ENCODE peak calls at places on chromosomes 16 and 17, in six cellular contexts. One of them, this sample, is unnamed.

GRCh38 chr17:81553616-81554181 is 1.5 kb upstream of the FAAP100 start:
- DNase-seq in heart left ventricle: no peak
- DNase-seq in tibial nerve: no peak
- DNase-seq in A549: peak; percentile 71
- DNase-seq in lower leg skin: peak; percentile 28
- DNase-seq in endothelial cell of umbilical vein: peak; percentile 89
- DNase-seq in this sample: no peak

GRCh38 chr17:30475206-30475605 is 2.0 kb upstream of the GOSR1 start:
- DNase-seq in heart left ventricle: no peak
- DNase-seq in lower leg skin: no peak
- DNase-seq in tibial nerve: no peak
- DNase-seq in A549: no peak
- DNase-seq in endothelial cell of umbilical vein: no peak
- DNase-seq in this sample: no peak

GRCh38 chr17:40558651-40559015 is 6.6 kb downstream of the CCR7 start:
- DNase-seq in heart left ventricle: no peak
- DNase-seq in A549: no peak
- DNase-seq in tibial nerve: no peak
- DNase-seq in endothelial cell of umbilical vein: no peak
- DNase-seq in lower leg skin: no peak
- DNase-seq in this sample: no peak

GRCh38 chr16:87571868-87572244 is 30.5 kb upstream of the JPH3 start:
- DNase-seq in tibial nerve: no peak
- DNase-seq in heart left ventricle: no peak
- DNase-seq in A549: no peak
- DNase-seq in lower leg skin: no peak
- DNase-seq in endothelial cell of umbilical vein: no peak
- DNase-seq in this sample: peak; percentile 20

GRCh38 chr17:45319239-45319703 is 2.5 kb upstream of the MAP3K14 start:
- DNase-seq in heart left ventricle: no peak
- DNase-seq in endothelial cell of umbilical vein: no peak
- DNase-seq in A549: peak; percentile 92
- DNase-seq in lower leg skin: no peak
- DNase-seq in tibial nerve: no peak
- DNase-seq in this sample: no peak

GRCh38 chr17:82703935-82704865 is 5.7 kb upstream of the RAB40B start:
- DNase-seq in tibial nerve: no peak
- DNase-seq in heart left ventricle: no peak
- DNase-seq in A549: no peak
- DNase-seq in endothelial cell of umbilical vein: no peak
- DNase-seq in lower leg skin: no peak
- DNase-seq in this sample: no peak

GRCh38 chr17:35744830-35745229 is 8.2 kb downstream of the GAS2L2 start:
- DNase-seq in heart left ventricle: no peak
- DNase-seq in A549: no peak
- DNase-seq in endothelial cell of umbilical vein: no peak
- DNase-seq in lower leg skin: no peak
- DNase-seq in tibial nerve: no peak
- DNase-seq in this sample: no peak

GRCh38 chr16:50591800-50592771 is 43.9 kb downstream of the NKD1 start:
- DNase-seq in A549: no peak
- DNase-seq in heart left ventricle: peak; percentile 90
- DNase-seq in endothelial cell of umbilical vein: no peak
- DNase-seq in lower leg skin: no peak
- DNase-seq in tibial nerve: no peak
- DNase-seq in this sample: peak; percentile 95

GRCh38 chr16:46765050-46765449 is 16.9 kb upstream of the MYLK3 start:
- DNase-seq in heart left ventricle: no peak
- DNase-seq in lower leg skin: no peak
- DNase-seq in tibial nerve: no peak
- DNase-seq in A549: no peak
- DNase-seq in endothelial cell of umbilical vein: no peak
- DNase-seq in this sample: no peak

GRCh38 chr17:39069114-39069756 is 82.2 kb downstream of the PLXDC1 start:
- DNase-seq in tibial nerve: no peak
- DNase-seq in heart left ventricle: no peak
- DNase-seq in A549: peak; percentile 58
- DNase-seq in endothelial cell of umbilical vein: peak; percentile 19
- DNase-seq in lower leg skin: no peak
- DNase-seq in this sample: peak; percentile 55

GRCh38 chr16:86740817-86741799 is 162.8 kb downstream of the FOXL1 start:
- DNase-seq in A549: peak; percentile 62
- DNase-seq in lower leg skin: no peak
- DNase-seq in endothelial cell of umbilical vein: peak; percentile 92
- DNase-seq in heart left ventricle: peak; percentile 80
- DNase-seq in tibial nerve: no peak
- DNase-seq in this sample: peak; percentile 22

GRCh38 chr16:82741073-82741615 is 114.4 kb downstream of the CDH13 start:
- DNase-seq in A549: no peak
- DNase-seq in heart left ventricle: no peak
- DNase-seq in lower leg skin: no peak
- DNase-seq in tibial nerve: no peak
- DNase-seq in endothelial cell of umbilical vein: no peak
- DNase-seq in this sample: no peak

GRCh38 chr16:17369441-17369951 is 101.3 kb downstream of the XYLT1 start:
- DNase-seq in A549: no peak
- DNase-seq in heart left ventricle: peak; percentile 77
- DNase-seq in endothelial cell of umbilical vein: peak; percentile 3
- DNase-seq in lower leg skin: peak; percentile 56
- DNase-seq in tibial nerve: no peak
- DNase-seq in this sample: peak; percentile 26

GRCh38 chr16:86585821-86586611 is 7.7 kb downstream of the FOXL1 start:
- DNase-seq in tibial nerve: no peak
- DNase-seq in heart left ventricle: no peak
- DNase-seq in endothelial cell of umbilical vein: no peak
- DNase-seq in lower leg skin: no peak
- DNase-seq in A549: no peak
- DNase-seq in this sample: no peak

GRCh38 chr17:17728550-17729251 is 47.4 kb downstream of the RAI1 start:
- DNase-seq in tibial nerve: no peak
- DNase-seq in lower leg skin: no peak
- DNase-seq in A549: peak; percentile 62
- DNase-seq in heart left ventricle: no peak
- DNase-seq in endothelial cell of umbilical vein: no peak
- DNase-seq in this sample: no peak

GRCh38 chr17:73942668-73943415 is 260.6 kb upstream of the RPL38 start:
- DNase-seq in A549: no peak
- DNase-seq in heart left ventricle: no peak
- DNase-seq in lower leg skin: no peak
- DNase-seq in endothelial cell of umbilical vein: no peak
- DNase-seq in tibial nerve: no peak
- DNase-seq in this sample: no peak

DNA sequence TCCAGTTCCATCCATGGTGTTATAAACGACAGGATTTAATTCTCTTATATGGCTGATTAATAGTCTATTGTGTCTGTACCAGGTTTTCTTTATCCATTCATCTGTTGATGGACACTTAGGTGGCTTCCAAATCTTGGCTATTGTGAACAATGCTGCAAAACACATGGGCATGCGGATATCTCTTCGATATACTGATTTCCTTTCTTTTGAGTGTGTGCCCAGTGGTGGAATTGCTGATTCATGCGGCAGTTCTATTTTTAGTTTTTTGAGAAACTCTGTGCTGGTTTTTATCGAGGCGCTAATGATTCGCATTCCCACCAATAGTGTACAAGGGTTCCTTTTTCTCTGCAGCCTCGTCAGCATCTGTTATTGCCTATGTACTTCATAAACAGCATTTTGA is 599.4 kb downstream of the TMEM114 start:
- DNase-seq in heart left ventricle: no peak
- DNase-seq in tibial nerve: no peak
- DNase-seq in endothelial cell of umbilical vein: no peak
- DNase-seq in A549: no peak
- DNase-seq in lower leg skin: no peak
- DNase-seq in this sample: no peak
- TF ChIP-seq POLR2A in heart left ventricle: no peak
- TF ChIP-seq POLR2A in tibial nerve: no peak
- TF ChIP-seq POLR2A in endothelial cell of umbilical vein: no peak
- TF ChIP-seq POLR2A in A549: no peak
- TF ChIP-seq POLR2A in lower leg skin: no peak
- TF ChIP-seq POLR2A in this sample: no peak

GRCh38 chr16:29811170-29811895 is 660 bp upstream of the PRRT2 start:
- DNase-seq in lower leg skin: peak; percentile 94
- DNase-seq in tibial nerve: peak; percentile 94
- DNase-seq in endothelial cell of umbilical vein: peak; percentile 94
- DNase-seq in heart left ventricle: peak; percentile 99
- DNase-seq in A549: peak; percentile 97
- DNase-seq in this sample: peak; percentile 98
- TF ChIP-seq POLR2A in lower leg skin: no peak
- TF ChIP-seq POLR2A in tibial nerve: peak; percentile 75
- TF ChIP-seq POLR2A in endothelial cell of umbilical vein: peak; percentile 32
- TF ChIP-seq POLR2A in heart left ventricle: no peak
- TF ChIP-seq POLR2A in A549: peak; percentile 38
- TF ChIP-seq POLR2A in this sample: peak; percentile 68

GRCh38 chr16:84729716-84730320 is 30.0 kb downstream of the USP10 start:
- DNase-seq in A549: peak; percentile 35
- DNase-seq in lower leg skin: no peak
- DNase-seq in tibial nerve: no peak
- DNase-seq in endothelial cell of umbilical vein: peak; percentile 59
- DNase-seq in heart left ventricle: no peak
- DNase-seq in this sample: no peak

GRCh38 chr16:84730406-84731106 is 30.8 kb downstream of the USP10 start:
- DNase-seq in lower leg skin: peak; percentile 74
- DNase-seq in heart left ventricle: peak; percentile 71
- DNase-seq in tibial nerve: no peak
- DNase-seq in endothelial cell of umbilical vein: peak; percentile 93
- DNase-seq in A549: peak; percentile 87
- DNase-seq in this sample: peak; percentile 63

GRCh38 chr16:84726079-84726669 is 26.4 kb downstream of the USP10 start:
- DNase-seq in heart left ventricle: peak; percentile 93
- DNase-seq in endothelial cell of umbilical vein: peak; percentile 82
- DNase-seq in A549: peak; percentile 85
- DNase-seq in tibial nerve: peak; percentile 90
- DNase-seq in lower leg skin: peak; percentile 89
- DNase-seq in this sample: peak; percentile 89

GRCh38 chr16:84726670-84727467 is 27.1 kb downstream of the USP10 start:
- DNase-seq in tibial nerve: no peak
- DNase-seq in endothelial cell of umbilical vein: no peak
- DNase-seq in A549: no peak
- DNase-seq in heart left ventricle: peak; percentile 43
- DNase-seq in lower leg skin: no peak
- DNase-seq in this sample: no peak

GRCh38 chr16:84728853-84729424 is 29.1 kb downstream of the USP10 start:
- DNase-seq in tibial nerve: no peak
- DNase-seq in A549: no peak
- DNase-seq in lower leg skin: no peak
- DNase-seq in endothelial cell of umbilical vein: no peak
- DNase-seq in heart left ventricle: no peak
- DNase-seq in this sample: no peak
- TF ChIP-seq POLR2A in tibial nerve: no peak
- TF ChIP-seq POLR2A in A549: no peak
- TF ChIP-seq POLR2A in lower leg skin: no peak
- TF ChIP-seq POLR2A in endothelial cell of umbilical vein: no peak
- TF ChIP-seq POLR2A in heart left ventricle: no peak
- TF ChIP-seq POLR2A in this sample: no peak

DNA sequence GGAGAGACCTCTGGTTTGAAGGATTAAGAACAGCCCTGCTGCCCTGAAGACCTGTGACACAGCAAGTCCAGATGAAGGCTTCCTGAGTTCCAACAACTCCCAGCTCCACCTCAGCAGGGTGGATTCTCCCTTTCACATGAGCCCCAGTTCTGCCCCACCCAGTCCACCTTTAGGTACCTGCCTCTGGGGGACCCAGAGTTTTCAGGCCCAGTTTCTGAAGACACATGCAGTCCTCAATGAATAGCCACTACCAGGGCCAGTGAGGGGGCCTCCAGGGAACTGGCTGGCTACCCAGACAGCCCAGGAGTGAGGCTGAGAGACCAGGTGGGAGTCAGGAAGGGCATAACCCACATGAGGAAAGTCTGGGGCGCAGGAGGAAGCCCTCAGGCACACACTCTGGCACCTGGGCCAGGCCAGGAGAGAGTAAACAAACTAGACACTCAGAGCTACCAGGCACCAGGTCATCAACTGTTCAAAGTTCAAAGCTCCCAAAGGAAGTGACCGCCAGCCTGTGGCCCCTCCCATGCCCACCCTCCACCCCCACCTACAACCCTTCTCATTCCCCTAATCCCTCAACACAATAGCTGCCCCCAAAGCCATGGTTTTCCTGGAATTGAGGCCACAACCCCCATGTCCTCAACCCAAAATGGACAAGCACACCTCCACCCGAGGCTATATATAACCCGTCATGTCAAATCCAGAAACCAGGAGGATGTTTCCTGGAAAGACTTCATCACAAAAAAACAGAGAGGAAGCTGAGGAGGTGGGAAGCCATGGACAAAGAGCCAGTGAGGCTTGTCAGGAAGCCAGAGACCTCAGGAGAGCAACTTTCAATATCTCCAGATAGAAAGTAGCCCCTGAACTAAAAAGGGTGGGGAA is 2.1 kb downstream of the MYO18A start:
- DNase-seq in tibial nerve: no peak
- DNase-seq in endothelial cell of umbilical vein: no peak
- DNase-seq in heart left ventricle: no peak
- DNase-seq in A549: peak; percentile 61
- DNase-seq in lower leg skin: no peak
- DNase-seq in this sample: peak; percentile 65
- TF ChIP-seq POLR2A in tibial nerve: no peak
- TF ChIP-seq POLR2A in endothelial cell of umbilical vein: no peak
- TF ChIP-seq POLR2A in heart left ventricle: no peak
- TF ChIP-seq POLR2A in A549: no peak
- TF ChIP-seq POLR2A in lower leg skin: no peak
- TF ChIP-seq POLR2A in this sample: no peak

GRCh38 chr17:67343237-67343636 is 23.1 kb downstream of the PSMD12 start:
- DNase-seq in lower leg skin: no peak
- DNase-seq in A549: no peak
- DNase-seq in heart left ventricle: no peak
- DNase-seq in endothelial cell of umbilical vein: no peak
- DNase-seq in tibial nerve: no peak
- DNase-seq in this sample: no peak
- TF ChIP-seq POLR2A in lower leg skin: no peak
- TF ChIP-seq POLR2A in A549: no peak
- TF ChIP-seq POLR2A in heart left ventricle: no peak
- TF ChIP-seq POLR2A in endothelial cell of umbilical vein: no peak
- TF ChIP-seq POLR2A in tibial nerve: no peak
- TF ChIP-seq POLR2A in this sample: no peak

GRCh38 chr16:54245788-54246453 is 40.7 kb downstream of the IRX3 start:
- DNase-seq in lower leg skin: no peak
- DNase-seq in tibial nerve: no peak
- DNase-seq in A549: no peak
- DNase-seq in endothelial cell of umbilical vein: no peak
- DNase-seq in heart left ventricle: no peak
- DNase-seq in this sample: no peak
- TF ChIP-seq POLR2A in lower leg skin: no peak
- TF ChIP-seq POLR2A in tibial nerve: no peak
- TF ChIP-seq POLR2A in A549: no peak
- TF ChIP-seq POLR2A in endothelial cell of umbilical vein: no peak
- TF ChIP-seq POLR2A in heart left ventricle: no peak
- TF ChIP-seq POLR2A in this sample: no peak

DNA sequence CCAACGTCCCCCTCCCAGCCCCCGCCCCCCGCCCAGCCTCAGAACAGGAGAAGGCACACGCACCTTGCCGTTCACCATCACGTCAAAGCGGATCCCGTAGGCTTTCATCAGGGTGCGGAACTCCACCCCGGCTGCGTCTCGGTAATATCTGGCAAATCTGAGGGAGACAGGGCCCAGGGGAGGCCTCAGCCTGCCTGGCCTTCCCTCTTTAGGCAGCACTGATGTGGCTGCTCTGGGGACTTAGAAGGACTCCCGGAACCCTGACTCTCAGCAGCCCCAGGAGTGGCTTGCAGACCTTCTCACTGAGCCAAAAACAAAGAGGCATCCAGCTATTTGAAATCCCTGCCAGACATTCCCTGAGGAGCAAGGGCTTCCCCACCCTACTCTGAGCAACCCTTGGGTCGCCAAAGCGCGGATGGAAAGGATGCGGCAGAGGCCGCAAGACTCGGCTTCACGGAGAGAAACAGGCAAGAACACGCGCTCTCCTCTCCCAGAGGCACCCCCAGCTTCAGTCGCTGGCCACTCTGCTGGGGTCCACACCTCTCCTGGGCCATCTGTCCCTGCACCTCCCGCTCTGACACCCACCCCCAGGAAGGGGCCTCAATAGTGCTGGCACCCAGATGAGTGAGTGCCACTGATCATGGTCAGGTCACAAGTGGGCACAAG is 7.9 kb downstream of the P2RX5 start:
- DNase-seq in tibial nerve: no peak
- DNase-seq in A549: no peak
- DNase-seq in heart left ventricle: no peak
- DNase-seq in endothelial cell of umbilical vein: no peak
- DNase-seq in lower leg skin: no peak
- DNase-seq in this sample: no peak
- TF ChIP-seq POLR2A in tibial nerve: no peak
- TF ChIP-seq POLR2A in A549: no peak
- TF ChIP-seq POLR2A in heart left ventricle: no peak
- TF ChIP-seq POLR2A in endothelial cell of umbilical vein: no peak
- TF ChIP-seq POLR2A in lower leg skin: no peak
- TF ChIP-seq POLR2A in this sample: no peak